ENCODE peak calls at places on chromosomes 7 and 10, in ten cellular contexts. X is activated T-cell treated with anti-CD3 and anti-CD28 coated beads for 48 hours; Y is Karpas-422; L is NCI-H2171 treated with DMSO at 0.1 percent for 48 hours; E is A673; N is myocyte; C is kidney glomerular epithelial cell; F is amniotic stem cell; D is brain microvascular endothelial cell; J is stimulated activated CD8-positive, alpha-beta memory T cell treated with anti-CD3 and anti-CD28 coated beads, Interleukin-15, amount 100 ng/mL, for 4 hours. P is an unnamed sample.
A peak's percentile ranks its signal among the peaks of the same experiment; 100 is the strongest.

GRCh38 chr10:29590598-29591415 is 44.0 kb downstream of the SVIL start:
- DNase-seq in X (no peak), Y (peak; percentile 73), L (peak; percentile 39), E (peak; percentile 79), N (peak; percentile 66), C (peak; percentile 81), F (no peak), D (peak; percentile 28), J (no peak), P (peak; percentile 42)

GRCh38 chr10:106078796-106079576 is 1085.5 kb downstream of the SORCS1 start:
- DNase-seq in X (no peak), Y (no peak), L (no peak), E (peak; percentile 22), N (no peak), C (peak; percentile 13), F (no peak), D (peak; percentile 35), J (no peak), P (no peak)

GRCh38 chr10:43226441-43226840 is 40.4 kb downstream of the RASGEF1A start:
- DNase-seq in X (no peak), Y (no peak), L (no peak), E (no peak), N (no peak), C (no peak), F (no peak), D (no peak), J (no peak), P (no peak)

GRCh38 chr7:97418312-97418711 is 300.8 kb downstream of the SDHAF3 start:
- DNase-seq in X (no peak), Y (peak; percentile 66), L (no peak), E (peak; percentile 34), N (no peak), C (no peak), F (no peak), D (no peak), J (no peak), P (no peak)

GRCh38 chr10:75040576-75040975 is 70.9 kb upstream of the SAMD8 start:
- DNase-seq in X (no peak), Y (no peak), L (no peak), E (no peak), N (peak; percentile 87), C (no peak), F (no peak), D (no peak), J (no peak), P (peak; percentile 41)

GRCh38 chr7:138001529-138002095 is at the start of gene CREB3L2:
- DNase-seq in X (peak; percentile 57), Y (no peak), L (peak; percentile 65), E (peak; percentile 75), N (peak; percentile 97), C (no peak), F (no peak), D (peak; percentile 64), J (peak; percentile 33), P (no peak)

GRCh38 chr7:42745357-42746022 is 166.4 kb downstream of the C7orf25 start:
- DNase-seq in X (peak; percentile 30), Y (peak; percentile 79), L (peak; percentile 5), E (peak; percentile 58), N (peak; percentile 21), C (no peak), F (no peak), D (peak; percentile 40), J (no peak), P (no peak)

GRCh38 chr10:66837335-66837734 is 88.5 kb upstream of the LRRTM3 start:
- DNase-seq in X (no peak), Y (no peak), L (no peak), E (peak; percentile 75), N (no peak), C (peak; percentile 38), F (no peak), D (peak; percentile 16), J (no peak), P (no peak)

GRCh38 chr10:98577578-98577977 is 130.8 kb upstream of the HPS1 start:
- DNase-seq in X (no peak), Y (no peak), L (no peak), E (no peak), N (no peak), C (no peak), F (no peak), D (no peak), J (no peak), P (no peak)

GRCh38 chr10:15742831-15743230 is 23.1 kb upstream of the ITGA8 start:
- DNase-seq in X (no peak), Y (no peak), L (no peak), E (no peak), N (peak; percentile 91), C (no peak), F (no peak), D (peak; percentile 7), J (no peak), P (no peak)

GRCh38 chr7:44965937-44966730 is 12.7 kb downstream of the MYO1G start:
- DNase-seq in X (no peak), Y (no peak), L (no peak), E (no peak), N (no peak), C (no peak), F (no peak), D (no peak), J (no peak), P (no peak)

GRCh38 chr10:44463511-44464121 is 78.7 kb upstream of the CXCL12 start:
- DNase-seq in X (no peak), Y (no peak), L (no peak), E (no peak), N (no peak), C (no peak), F (no peak), D (no peak), J (no peak), P (peak; percentile 2)

GRCh38 chr7:136049117-136049516 is 72.0 kb upstream of the MTPN start:
- DNase-seq in X (no peak), Y (no peak), L (no peak), E (no peak), N (no peak), C (no peak), F (no peak), D (no peak), J (no peak), P (no peak)

GRCh38 chr10:71302874-71303568 is 16.0 kb upstream of the SLC29A3 start:
- DNase-seq in X (no peak), Y (peak; percentile 83), L (peak; percentile 72), E (peak; percentile 80), N (peak; percentile 57), C (peak; percentile 23), F (peak; percentile 26), D (peak; percentile 40), J (no peak), P (peak; percentile 86)

GRCh38 chr10:70815504-70816219 is at the start of gene SGPL1:
- DNase-seq in X (peak; percentile 87), Y (peak; percentile 95), L (peak; percentile 48), E (peak; percentile 88), N (peak; percentile 87), C (peak; percentile 57), F (peak; percentile 55), D (peak; percentile 65), J (peak; percentile 57), P (peak; percentile 63)

GRCh38 chr10:91683976-91684375 is 51.1 kb upstream of the PPP1R3C start:
- DNase-seq in X (no peak), Y (no peak), L (no peak), E (no peak), N (peak; percentile 14), C (peak; percentile 74), F (peak; percentile 70), D (peak; percentile 61), J (no peak), P (peak; percentile 49)

GRCh38 chr7:124840435-124840834 is 74.8 kb upstream of the GPR37 start:
- DNase-seq in X (no peak), Y (no peak), L (peak; percentile 24), E (peak; percentile 23), N (no peak), C (no peak), F (no peak), D (no peak), J (no peak), P (peak; percentile 15)

GRCh38 chr7:112001089-112001826 is 204.9 kb downstream of the DOCK4 start:
- DNase-seq in X (no peak), Y (no peak), L (no peak), E (peak; percentile 59), N (peak; percentile 89), C (peak; percentile 87), F (peak; percentile 16), D (peak; percentile 95), J (no peak), P (no peak)

GRCh38 chr7:49597805-49598204 is 175.6 kb upstream of the VWC2 start:
- DNase-seq in X (no peak), Y (no peak), L (no peak), E (no peak), N (no peak), C (no peak), F (no peak), D (no peak), J (no peak), P (no peak)

GRCh38 chr7:20033621-20034200 is 183.5 kb downstream of the MACC1 start:
- DNase-seq in X (no peak), Y (peak; percentile 9), L (no peak), E (no peak), N (peak; percentile 80), C (peak; percentile 64), F (no peak), D (peak; percentile 61), J (no peak), P (no peak)